ENCODE peak calls at places on chromosomes 12 and 14, in nine cellular contexts. U is dorsolateral prefrontal cortex, M is astrocyte of the spinal cord, P is HFF-Myc, B is psoas muscle, V is activated B cell treated with CpG ODN at 0.5 μM for 24 hours, H is neural crest cell, C is fibroblast of lung, T is Caco-2. E is an unnamed sample.

GRCh38 chr14:75141062-75141461 is 14.2 kb upstream of the NEK9 start:
- DNase-seq in B (no peak), T (no peak), P (no peak), C (no peak), U (no peak), V (no peak), M (no peak), H (no peak), E (no peak)

GRCh38 chr14:60651936-60652673 is 2.8 kb upstream of the SIX1 start:
- DNase-seq in B (no peak), C (peak; percentile 48), V (no peak), M (no peak), P (no peak), T (no peak), U (no peak), H (no peak), E (no peak)

GRCh38 chr12:2904260-2904659 is 13.6 kb downstream of the TULP3 start:
- DNase-seq in C (no peak), M (no peak), V (no peak), U (no peak), T (no peak), B (no peak), P (no peak), H (no peak), E (no peak)

GRCh38 chr12:87266305-87266704 is 762.9 kb downstream of the C12orf50 start:
- DNase-seq in B (no peak), H (no peak), C (no peak), V (no peak), M (no peak), P (no peak), T (no peak), U (no peak), E (no peak)

GRCh38 chr12:57603758-57604453 is 718 bp upstream of the DTX3 start:
- DNase-seq in V (no peak), B (peak; percentile 42), T (no peak), C (peak; percentile 63), U (peak; percentile 67), H (no peak), M (peak; percentile 48), P (no peak), E (no peak)

GRCh38 chr14:79842270-79842669 is 369.0 kb downstream of the DIO2 start:
- DNase-seq in B (peak; percentile 40), H (no peak), C (peak; percentile 53), M (peak; percentile 71), P (no peak), T (no peak), U (no peak), V (no peak), E (no peak)

GRCh38 chr14:101665478-101666078 is 95.9 kb upstream of the PPP2R5C start:
- DNase-seq in P (peak; percentile 14), U (peak; percentile 46), M (peak; percentile 33), H (peak; percentile 36), B (no peak), V (no peak), C (peak; percentile 46), T (peak; percentile 50), E (no peak)

GRCh38 chr14:96965885-96966595 is 168.9 kb downstream of the VRK1 start:
- DNase-seq in T (no peak), P (no peak), H (no peak), B (no peak), U (no peak), C (no peak), M (no peak), V (no peak), E (no peak)

GRCh38 chr12:5685935-5686334 is 254.0 kb downstream of the NTF3 start:
- DNase-seq in B (no peak), C (no peak), V (no peak), T (no peak), P (no peak), M (no peak), U (no peak), H (no peak), E (no peak)

GRCh38 chr12:53052419-53053222 is 2.8 kb downstream of the TNS2 start:
- DNase-seq in M (peak; percentile 85), V (no peak), T (peak; percentile 29), C (peak; percentile 92), H (no peak), B (peak; percentile 92), P (no peak), U (peak; percentile 93), E (no peak)

GRCh38 chr12:1592444-1593231 is 1.7 kb downstream of the FBXL14 start:
- DNase-seq in P (no peak), H (peak; percentile 39), C (peak; percentile 55), T (no peak), M (peak; percentile 61), U (peak; percentile 51), B (no peak), V (peak; percentile 49), E (no peak)

GRCh38 chr14:88384653-88385205 is 728 bp upstream of the SPATA7 start:
- DNase-seq in B (no peak), M (no peak), P (no peak), C (no peak), V (no peak), T (no peak), H (no peak), U (no peak), E (no peak)

GRCh38 chr12:109266106-109266879 is 42.8 kb downstream of the FOXN4 start:
- DNase-seq in U (no peak), P (no peak), V (no peak), M (no peak), C (no peak), T (no peak), H (no peak), B (no peak), E (no peak)

GRCh38 chr12:74890237-74890599 is 319.4 kb downstream of the KCNC2 start:
- DNase-seq in P (peak; percentile 72), V (no peak), C (peak; percentile 83), T (peak; percentile 59), B (no peak), H (no peak), U (no peak), M (peak; percentile 88), E (no peak)

GRCh38 chr12:26121841-26122680 is 2.8 kb downstream of the BHLHE41 start:
- DNase-seq in C (no peak), H (peak; percentile 34), P (no peak), V (peak; percentile 63), B (peak; percentile 48), U (no peak), T (no peak), M (no peak), E (no peak)

GRCh38 chr12:54300732-54301427 is at the start of gene NFE2:
- DNase-seq in B (peak; percentile 46), H (peak; percentile 53), M (peak; percentile 70), C (peak; percentile 68), V (no peak), U (no peak), P (peak; percentile 50), T (peak; percentile 91), E (no peak)

GRCh38 chr14:105168093-105168420 is 519 bp downstream of the JAG2 start:
- DNase-seq in V (no peak), B (no peak), T (no peak), H (no peak), P (no peak), C (no peak), M (no peak), U (no peak), E (no peak)
- TF ChIP-seq CTCF in V (no peak), B (no peak), T (no peak), H (no peak), P (no peak), C (no peak), M (no peak), U (no peak), E (no peak)

GRCh38 chr12:127383281-127383680 is 883.7 kb upstream of the TMEM132C start:
- DNase-seq in H (no peak), V (no peak), C (no peak), T (no peak), M (peak; percentile 85), B (no peak), U (peak; percentile 27), P (no peak), E (no peak)

GRCh38 chr12:127381681-127382080 is 885.3 kb upstream of the TMEM132C start:
- DNase-seq in U (no peak), H (no peak), M (peak; percentile 53), T (no peak), C (no peak), B (no peak), P (no peak), V (no peak), E (no peak)

GRCh38 chr12:127386723-127387122 is 880.2 kb upstream of the TMEM132C start:
- DNase-seq in V (no peak), H (no peak), B (no peak), U (no peak), M (no peak), P (no peak), C (no peak), T (no peak), E (no peak)

GRCh38 chr12:127381043-127381668 is 885.8 kb upstream of the TMEM132C start:
- DNase-seq in P (no peak), M (peak; percentile 50), V (no peak), C (no peak), T (peak; percentile 51), U (peak; percentile 34), B (peak; percentile 33), H (peak; percentile 69), E (peak; percentile 19)
- TF ChIP-seq CTCF in P (peak; percentile 93), M (peak; percentile 82), V (no peak), C (peak; percentile 94), T (peak; percentile 82), U (peak; percentile 89), B (peak; percentile 47), H (peak; percentile 98), E (peak; percentile 64)

DNA sequence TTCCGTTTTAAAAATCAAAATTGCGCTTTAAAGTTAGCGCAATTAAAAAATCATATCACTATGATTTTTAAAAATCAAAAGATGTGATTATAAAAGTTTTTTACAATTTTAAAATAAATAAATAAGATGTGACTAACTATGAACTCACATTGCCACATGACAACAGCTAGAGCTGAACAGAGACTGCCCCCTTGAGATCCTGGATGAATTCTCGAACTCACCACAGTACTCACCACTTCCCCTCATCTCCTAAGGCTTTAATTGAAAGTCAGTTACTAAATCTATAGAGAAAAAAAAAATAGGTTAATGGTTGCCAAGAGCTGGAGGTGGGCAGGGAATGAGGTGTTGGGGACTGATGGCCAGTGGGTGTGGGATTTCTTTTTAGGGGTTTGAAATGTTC is 384.2 kb downstream of the ZFP36L1 start:
- DNase-seq in H (no peak), M (no peak), P (no peak), T (no peak), C (peak; percentile 44), V (no peak), B (no peak), U (no peak), E (no peak)
- TF ChIP-seq CTCF in H (no peak), M (peak; percentile 23), P (peak; percentile 27), T (no peak), C (peak; percentile 36), V (no peak), B (no peak), U (peak; percentile 34), E (peak; percentile 9)

GRCh38 chr14:68892961-68893360 is 86.1 kb downstream of the ACTN1 start:
- DNase-seq in T (no peak), U (peak; percentile 64), P (no peak), C (no peak), V (no peak), M (no peak), H (no peak), B (no peak), E (no peak)
- TF ChIP-seq CTCF in T (no peak), U (no peak), P (no peak), C (no peak), V (no peak), M (no peak), H (no peak), B (no peak), E (no peak)